ENCODE peak calls at places on chromosomes 7 and 10, in nine cellular contexts. J is MCF 10A, T is AG04450, W is aorta, L is NCI-H1092 treated with DMSO at 0.1 percent for 48 hours, Q is IMR-90, Y is lower leg skin, V is DMS79, O is LoVo. Z is an unnamed sample.

GRCh38 chr7:157673573-157673972 is 336.8 kb downstream of the DNAJB6 start:
- DNase-seq in Y (no peak), T (no peak), W (no peak), J (no peak), O (no peak), L (no peak), V (no peak), Q (no peak), Z (no peak)

GRCh38 chr10:125768217-125768616 is 7.4 kb downstream of the MMP21 start:
- DNase-seq in L (peak), Y (no peak), W (no peak), V (peak), O (no peak), Q (peak), J (peak), T (no peak), Z (peak)

GRCh38 chr7:155568961-155569360 is 22.6 kb upstream of the CNPY1 start:
- DNase-seq in J (no peak), O (no peak), L (peak), Y (no peak), Q (no peak), W (no peak), T (no peak), V (peak), Z (no peak)

GRCh38 chr10:127151981-127152699 is 44.3 kb downstream of the INSYN2A start:
- DNase-seq in V (no peak), Y (no peak), T (no peak), Q (peak), L (no peak), O (no peak), W (no peak), J (peak), Z (peak)

GRCh38 chr7:28180364-28181147 is at the start of gene JAZF1:
- DNase-seq in Q (peak), W (peak), Y (peak), V (no peak), O (peak), T (no peak), L (peak), J (peak), Z (peak)

GRCh38 chr10:104327745-104328635 is 10.3 kb downstream of the ITPRIP start:
- DNase-seq in Q (peak), Y (no peak), O (no peak), T (no peak), W (no peak), L (no peak), J (peak), V (no peak), Z (peak)

GRCh38 chr10:80581469-80581835 is 43.8 kb downstream of the SH2D4B start:
- DNase-seq in O (no peak), V (no peak), Q (no peak), Y (no peak), L (no peak), J (no peak), W (no peak), T (no peak), Z (no peak)

GRCh38 chr10:88088441-88089340 is 225.3 kb downstream of the PTEN start:
- DNase-seq in Q (no peak), O (no peak), V (no peak), Y (no peak), W (no peak), L (no peak), T (no peak), J (peak), Z (no peak)

GRCh38 chr10:70192325-70192966 is 22.1 kb upstream of the SAR1A start:
- DNase-seq in Y (no peak), V (no peak), T (no peak), O (no peak), L (no peak), J (peak), Q (peak), W (no peak), Z (no peak)

GRCh38 chr10:110206988-110207804 is at the start of gene MXI1:
- DNase-seq in L (peak), J (peak), O (peak), T (peak), W (peak), Q (peak), Y (peak), V (peak), Z (peak)

GRCh38 chr7:40133561-40134427 is 628 bp downstream of the MPLKIP start:
- DNase-seq in Q (peak), T (no peak), W (no peak), V (no peak), O (no peak), L (no peak), Y (no peak), J (peak), Z (peak)

GRCh38 chr10:1551636-1552338 is 185.5 kb downstream of the ADARB2 start:
- DNase-seq in J (no peak), L (peak), Y (no peak), W (peak), T (no peak), O (no peak), V (no peak), Q (no peak), Z (no peak)

GRCh38 chr10:61452655-61453641 is at the start of gene TMEM26:
- DNase-seq in L (no peak), Q (peak), W (peak), O (no peak), J (no peak), Y (no peak), T (no peak), V (no peak), Z (peak)

GRCh38 chr10:74855027-74855426 is 28.6 kb downstream of the KAT6B start:
- DNase-seq in J (no peak), L (peak), O (no peak), Y (no peak), Q (no peak), V (no peak), T (no peak), W (no peak), Z (no peak)

GRCh38 chr10:101291254-101292193 is 62.3 kb upstream of the LBX1 start:
- DNase-seq in W (peak), V (no peak), L (peak), J (peak), O (peak), Q (peak), T (no peak), Y (no peak), Z (peak)

GRCh38 chr10:30098624-30099023 is 39.2 kb upstream of the JCAD start:
- DNase-seq in J (peak), T (peak), W (no peak), L (no peak), O (no peak), Y (no peak), V (no peak), Q (peak), Z (peak)

GRCh38 chr7:26374665-26375373 is 83.2 kb downstream of the SNX10 start:
- DNase-seq in J (no peak), Y (no peak), V (no peak), O (no peak), W (no peak), Q (no peak), L (peak), T (no peak), Z (no peak)

GRCh38 chr7:36970551-36971514 is 246.5 kb upstream of the AOAH start:
- DNase-seq in V (no peak), W (no peak), J (no peak), T (no peak), L (no peak), Q (no peak), O (no peak), Y (no peak), Z (no peak)

GRCh38 chr7:78427209-78427608 is 628.6 kb downstream of the PHTF2 start:
- DNase-seq in L (no peak), J (no peak), Q (no peak), Y (no peak), W (no peak), V (no peak), T (no peak), O (no peak), Z (no peak)

GRCh38 chr10:24394479-24395190 is 185.7 kb downstream of the KIAA1217 start:
- DNase-seq in L (no peak), V (no peak), Y (no peak), O (no peak), Q (no peak), J (no peak), T (no peak), W (no peak), Z (no peak)

GRCh38 chr10:63595072-63595471 is 73.9 kb downstream of the REEP3 start:
- DNase-seq in V (no peak), W (no peak), Q (peak), O (no peak), J (no peak), Y (no peak), T (peak), L (no peak), Z (no peak)

GRCh38 chr7:17532861-17533404 is 234.5 kb downstream of the AHR start:
- DNase-seq in Q (peak), W (no peak), T (no peak), Y (no peak), O (peak), V (no peak), J (peak), L (no peak), Z (peak)

GRCh38 chr10:1213707-1214675 is 157.8 kb downstream of the WDR37 start:
- DNase-seq in T (no peak), W (no peak), Q (no peak), Y (no peak), V (no peak), L (no peak), O (no peak), J (no peak), Z (no peak)

GRCh38 chr10:63366933-63367332 is 98.8 kb downstream of the JMJD1C start:
- DNase-seq in Q (no peak), T (no peak), W (no peak), V (no peak), Y (no peak), O (no peak), L (no peak), J (no peak), Z (no peak)

GRCh38 chr7:37218956-37219355 is 229.7 kb downstream of the ELMO1 start:
- DNase-seq in W (no peak), Q (no peak), T (no peak), Y (no peak), V (no peak), L (no peak), J (no peak), O (no peak), Z (no peak)

GRCh38 chr7:1537631-1538412 is 7.3 kb downstream of the MAFK start:
- DNase-seq in O (no peak), W (peak), T (peak), V (no peak), Q (peak), L (no peak), Y (peak), J (peak), Z (peak)

GRCh38 chr7:152025937-152026890 is 740 bp downstream of the GALNT11 start:
- DNase-seq in T (no peak), V (no peak), O (no peak), J (peak), Q (no peak), Y (no peak), W (no peak), L (peak), Z (no peak)